ENCODE peak calls at places on chromosome 7, in eight cellular contexts. One of them, this sample, is unnamed.

GRCh38 chr7:20141666-20142065 is 75.5 kb downstream of the MACC1 start:
- DNase-seq in mucosa of gallbladder: no peak
- DNase-seq in effector CD4-positive, alpha-beta T cell: no peak
- DNase-seq in coronary artery: no peak
- DNase-seq in ACHN: no peak
- DNase-seq in HuH-7.5: no peak
- DNase-seq in HEK293T: no peak
- DNase-seq in amniotic epithelial cell: peak
- DNase-seq in this sample: no peak

GRCh38 chr7:47474937-47475879 is 106.7 kb downstream of the TNS3 start:
- DNase-seq in mucosa of gallbladder: peak
- DNase-seq in effector CD4-positive, alpha-beta T cell: no peak
- DNase-seq in coronary artery: peak
- DNase-seq in ACHN: peak
- DNase-seq in HuH-7.5: peak
- DNase-seq in HEK293T: peak
- DNase-seq in amniotic epithelial cell: peak
- DNase-seq in this sample: peak

GRCh38 chr7:98314469-98314868 is 33.0 kb downstream of the BRI3 start:
- DNase-seq in mucosa of gallbladder: no peak
- DNase-seq in effector CD4-positive, alpha-beta T cell: no peak
- DNase-seq in coronary artery: no peak
- DNase-seq in ACHN: no peak
- DNase-seq in HuH-7.5: no peak
- DNase-seq in HEK293T: no peak
- DNase-seq in amniotic epithelial cell: peak
- DNase-seq in this sample: no peak

GRCh38 chr7:155206286-155207020 is 91.2 kb upstream of the INSIG1 start:
- DNase-seq in mucosa of gallbladder: peak
- DNase-seq in effector CD4-positive, alpha-beta T cell: peak
- DNase-seq in coronary artery: no peak
- DNase-seq in ACHN: peak
- DNase-seq in HuH-7.5: no peak
- DNase-seq in HEK293T: no peak
- DNase-seq in amniotic epithelial cell: peak
- DNase-seq in this sample: peak

GRCh38 chr7:77461246-77461645 is 45.1 kb upstream of the GSAP start:
- DNase-seq in mucosa of gallbladder: no peak
- DNase-seq in effector CD4-positive, alpha-beta T cell: no peak
- DNase-seq in coronary artery: no peak
- DNase-seq in ACHN: no peak
- DNase-seq in HuH-7.5: no peak
- DNase-seq in HEK293T: no peak
- DNase-seq in amniotic epithelial cell: no peak
- DNase-seq in this sample: no peak

GRCh38 chr7:100604976-100605911 is 3.1 kb downstream of the PCOLCE start:
- DNase-seq in mucosa of gallbladder: peak
- DNase-seq in effector CD4-positive, alpha-beta T cell: no peak
- DNase-seq in coronary artery: no peak
- DNase-seq in ACHN: peak
- DNase-seq in HuH-7.5: no peak
- DNase-seq in HEK293T: no peak
- DNase-seq in amniotic epithelial cell: no peak
- DNase-seq in this sample: peak

GRCh38 chr7:33744293-33744692 is 161.0 kb upstream of the BMPER start:
- DNase-seq in mucosa of gallbladder: no peak
- DNase-seq in effector CD4-positive, alpha-beta T cell: no peak
- DNase-seq in coronary artery: no peak
- DNase-seq in ACHN: peak
- DNase-seq in HuH-7.5: peak
- DNase-seq in HEK293T: peak
- DNase-seq in amniotic epithelial cell: peak
- DNase-seq in this sample: no peak

GRCh38 chr7:51180092-51180491 is 136.5 kb downstream of the COBL start:
- DNase-seq in mucosa of gallbladder: no peak
- DNase-seq in effector CD4-positive, alpha-beta T cell: no peak
- DNase-seq in coronary artery: no peak
- DNase-seq in ACHN: no peak
- DNase-seq in HuH-7.5: no peak
- DNase-seq in HEK293T: no peak
- DNase-seq in amniotic epithelial cell: no peak
- DNase-seq in this sample: no peak

GRCh38 chr7:130732980-130733865 is 784 bp downstream of the KLF14 start:
- DNase-seq in mucosa of gallbladder: no peak
- DNase-seq in effector CD4-positive, alpha-beta T cell: no peak
- DNase-seq in coronary artery: no peak
- DNase-seq in ACHN: peak
- DNase-seq in HuH-7.5: no peak
- DNase-seq in HEK293T: no peak
- DNase-seq in amniotic epithelial cell: no peak
- DNase-seq in this sample: peak

This sample was measured in colonic mucosa.